ENCODE peak calls at places on chromosome 12, in seven cellular contexts. A, Z, G, C, K, Q and X are unnamed samples. For H3K4me1, the result is how much of the 10 kb centered on the place peaks cover.

GRCh38 chr12:67710582-67710981 is 62.0 kb downstream of the DYRK2 start:
- DNase-seq in Q (no peak), A (peak), G (peak), C (peak), Z (peak), K (no peak), X (peak)

GRCh38 chr12:4303750-4304149 is 17.3 kb upstream of the TIGAR start:
- DNase-seq in G (no peak), Q (no peak), K (no peak), A (no peak), Z (no peak), C (no peak), X (no peak)

GRCh38 chr12:3658327-3659163 is 94.4 kb downstream of the CRACR2A start:
- DNase-seq in G (peak), Z (no peak), A (peak), K (no peak), C (peak), Q (no peak), X (no peak)

GRCh38 chr12:122395319-122395718 is 27.1 kb downstream of the CLIP1 start:
- DNase-seq in Q (peak), G (no peak), A (peak), Z (no peak), C (no peak), K (no peak), X (no peak)

GRCh38 chr12:12714276-12715001 is 2.7 kb upstream of the CDKN1B start:
- DNase-seq in C (peak), Q (no peak), A (no peak), G (peak), Z (no peak), K (no peak), X (no peak)

GRCh38 chr12:27179399-27180214 is 64.5 kb upstream of the STK38L start:
- DNase-seq in Q (peak), G (no peak), C (peak), K (no peak), A (peak), Z (no peak), X (no peak)

GRCh38 chr12:42679402-42679801 is 89.9 kb upstream of the PRICKLE1 start:
- DNase-seq in Q (no peak), Z (no peak), A (peak), K (no peak), G (no peak), C (no peak), X (no peak)

GRCh38 chr12:126999352-126999751 is 1267.6 kb upstream of the TMEM132C start:
- DNase-seq in A (no peak), Z (no peak), G (no peak), K (no peak), C (no peak), Q (no peak), X (no peak)

GRCh38 chr12:53182836-53183235 is 2.1 kb upstream of the CSAD start:
- DNase-seq in A (no peak), G (peak), Z (no peak), C (no peak), K (no peak), Q (no peak), X (no peak)

GRCh38 chr12:50751921-50752721 is 11.8 kb upstream of the ATF1 start:
- DNase-seq in Q (no peak), G (no peak), K (no peak), Z (no peak), C (no peak), A (peak), X (no peak)

GRCh38 chr12:50019524-50019923 is 5.8 kb downstream of the RACGAP1 start:
- DNase-seq in K (no peak), Z (no peak), A (no peak), C (no peak), Q (no peak), G (no peak), X (no peak)

GRCh38 chr12:104702565-104703139 is 245.9 kb downstream of the CHST11 start:
- DNase-seq in G (peak), Q (no peak), A (no peak), K (peak), C (peak), Z (peak), X (no peak)
- TF ChIP-seq CTCF in G (no peak), Q (no peak), A (no peak), K (no peak), C (no peak), Z (no peak), X (no peak)

GRCh38 chr12:56645201-56645716 is 525 bp downstream of the ATP5F1B start:
- DNase-seq in Z (peak), Q (no peak), G (no peak), K (no peak), A (no peak), C (peak), X (no peak)
- H3K4me3 ChIP-seq in Z (peak), Q (peak), G (peak), K (peak), A (peak), C (peak), X (peak)

GRCh38 chr12:10369557-10370150 is 20.2 kb downstream of the KLRK1 start:
- DNase-seq in K (no peak), G (no peak), C (no peak), Q (no peak), A (no peak), Z (no peak), X (no peak)
- H3K4me1 ChIP-seq in K (under half), G (under half), C (under half), Q (under half), A (under half), Z (under half), X (under half)

DNA sequence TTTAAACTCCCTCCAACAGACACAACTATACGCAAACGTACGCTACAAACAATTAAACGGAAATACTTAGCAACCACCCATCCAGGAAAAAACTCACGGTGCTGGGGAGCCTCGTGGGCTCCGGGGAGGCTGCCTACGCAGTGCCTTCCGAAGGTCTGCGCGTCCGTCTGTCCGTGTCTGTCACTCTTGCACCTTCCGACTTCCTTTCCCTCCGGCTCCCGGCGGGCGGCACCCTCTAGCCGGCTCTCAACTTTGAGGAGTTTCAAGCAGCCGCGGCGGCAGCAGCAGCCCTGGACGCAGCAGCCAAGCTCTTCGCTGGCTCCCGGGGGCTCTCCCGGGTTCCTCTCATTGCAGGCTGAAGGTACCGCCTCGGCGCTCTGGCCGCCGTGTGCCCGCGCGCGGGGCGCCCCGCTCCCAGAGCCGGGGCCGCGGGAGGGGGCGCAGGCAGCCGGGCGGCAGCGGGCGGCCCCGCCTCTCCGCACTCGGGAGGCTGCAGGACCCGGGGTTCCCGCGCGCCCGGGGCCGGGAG is at the start of gene PCED1B:
- DNase-seq in Q (no peak), G (peak), Z (peak), C (peak), K (peak), A (peak), X (peak)
- TF ChIP-seq CTCF in Q (peak), G (no peak), Z (peak), C (no peak), K (peak), A (peak), X (peak)